ENCODE peak calls at places on chromosomes 5 and 9, in five cellular contexts. One of them, this sample, is unnamed. For H3K9me3, the result is how much of the 10 kb centered on the place peaks cover.

GRCh38 chr9:3441197-3441816 is 84.5 kb downstream of the RFX3 start:
- DNase-seq in uterus: no peak
- DNase-seq in spleen: no peak
- DNase-seq in adrenal gland: peak
- DNase-seq in IMR-90: peak
- DNase-seq in this sample: peak

GRCh38 chr9:93194584-93194983 is 10.6 kb downstream of the WNK2 start:
- DNase-seq in uterus: no peak
- DNase-seq in spleen: no peak
- DNase-seq in adrenal gland: no peak
- DNase-seq in IMR-90: no peak
- DNase-seq in this sample: no peak

GRCh38 chr5:169762338-169763095 is 125.4 kb downstream of the DOCK2 start:
- DNase-seq in uterus: no peak
- DNase-seq in spleen: no peak
- DNase-seq in adrenal gland: no peak
- DNase-seq in IMR-90: peak
- DNase-seq in this sample: no peak

GRCh38 chr5:115297043-115297442 is 589 bp upstream of the CCDC112 start:
- DNase-seq in uterus: no peak
- DNase-seq in spleen: no peak
- DNase-seq in adrenal gland: no peak
- DNase-seq in IMR-90: no peak
- DNase-seq in this sample: no peak

GRCh38 chr9:99490736-99491135 is 268.7 kb downstream of the SEC61B start:
- DNase-seq in uterus: no peak
- DNase-seq in spleen: no peak
- DNase-seq in adrenal gland: no peak
- DNase-seq in IMR-90: peak
- DNase-seq in this sample: no peak

GRCh38 chr9:98989036-98990000 is 45.6 kb downstream of the COL15A1 start:
- DNase-seq in uterus: peak
- DNase-seq in spleen: no peak
- DNase-seq in adrenal gland: peak
- DNase-seq in IMR-90: peak
- DNase-seq in this sample: peak

GRCh38 chr5:67165524-67166459 is 30.8 kb downstream of the CD180 start:
- DNase-seq in uterus: peak
- DNase-seq in spleen: peak
- DNase-seq in adrenal gland: peak
- DNase-seq in IMR-90: peak
- DNase-seq in this sample: peak

GRCh38 chr5:32297181-32298055 is 15.3 kb downstream of the MTMR12 start:
- DNase-seq in uterus: no peak
- DNase-seq in spleen: no peak
- DNase-seq in adrenal gland: no peak
- DNase-seq in IMR-90: peak
- DNase-seq in this sample: no peak

GRCh38 chr5:61228691-61229280 is 66.5 kb upstream of the SMIM15 start:
- DNase-seq in uterus: no peak
- DNase-seq in spleen: no peak
- DNase-seq in adrenal gland: no peak
- DNase-seq in IMR-90: peak
- DNase-seq in this sample: no peak

GRCh38 chr9:135151905-135152304 is 64.4 kb downstream of the OLFM1 start:
- DNase-seq in uterus: no peak
- DNase-seq in spleen: no peak
- DNase-seq in adrenal gland: no peak
- DNase-seq in IMR-90: no peak
- DNase-seq in this sample: no peak
- H3K9me3 ChIP-seq in uterus: under half
- H3K9me3 ChIP-seq in spleen: under half
- H3K9me3 ChIP-seq in adrenal gland: under half
- H3K9me3 ChIP-seq in IMR-90: half or more
- H3K9me3 ChIP-seq in this sample: under half

GRCh38 chr9:137301086-137301947 is 754 bp downstream of the NRARP start:
- DNase-seq in uterus: no peak
- DNase-seq in spleen: no peak
- DNase-seq in adrenal gland: peak
- DNase-seq in IMR-90: peak
- DNase-seq in this sample: peak

GRCh38 chr9:137298983-137299521 is 3.0 kb downstream of the NRARP start:
- DNase-seq in uterus: no peak
- DNase-seq in spleen: no peak
- DNase-seq in adrenal gland: no peak
- DNase-seq in IMR-90: no peak
- DNase-seq in this sample: peak

GRCh38 chr9:137300607-137301085 is 1.4 kb downstream of the NRARP start:
- DNase-seq in uterus: no peak
- DNase-seq in spleen: no peak
- DNase-seq in adrenal gland: no peak
- DNase-seq in IMR-90: peak
- DNase-seq in this sample: peak

GRCh38 chr9:137298401-137298982 is 3.6 kb downstream of the NRARP start:
- DNase-seq in uterus: no peak
- DNase-seq in spleen: no peak
- DNase-seq in adrenal gland: no peak
- DNase-seq in IMR-90: no peak
- DNase-seq in this sample: peak

DNA sequence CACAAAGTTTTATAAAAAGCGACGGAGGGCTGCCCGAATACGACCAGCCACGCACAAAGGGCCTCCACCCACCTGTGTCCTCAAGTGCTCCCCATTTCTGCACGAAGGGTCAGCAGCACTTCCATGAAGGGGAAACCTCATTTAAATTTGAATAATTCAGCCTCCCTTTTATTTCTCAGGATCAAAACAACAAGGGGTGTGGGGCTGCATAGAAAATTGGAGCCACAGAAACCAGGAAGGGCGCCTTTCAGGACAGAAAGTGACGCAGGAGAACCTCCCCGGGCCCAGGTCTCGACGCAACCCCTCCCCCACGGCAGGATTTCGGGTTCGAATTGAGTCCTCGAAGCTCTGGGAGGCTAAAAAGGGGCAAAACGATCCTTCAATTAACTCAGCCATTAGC is 2.1 kb downstream of the NRARP start:
- DNase-seq in uterus: no peak
- DNase-seq in spleen: no peak
- DNase-seq in adrenal gland: no peak
- DNase-seq in IMR-90: no peak
- DNase-seq in this sample: peak
- TF ChIP-seq POLR2A in uterus: no peak
- TF ChIP-seq POLR2A in spleen: no peak
- TF ChIP-seq POLR2A in adrenal gland: no peak
- TF ChIP-seq POLR2A in IMR-90: no peak
- TF ChIP-seq POLR2A in this sample: no peak

GRCh38 chr9:102434545-102434944 is 560.6 kb upstream of the CYLC2 start:
- DNase-seq in uterus: no peak
- DNase-seq in spleen: no peak
- DNase-seq in adrenal gland: no peak
- DNase-seq in IMR-90: no peak
- DNase-seq in this sample: no peak
- H3K9me3 ChIP-seq in uterus: under half
- H3K9me3 ChIP-seq in spleen: under half
- H3K9me3 ChIP-seq in adrenal gland: under half
- H3K9me3 ChIP-seq in IMR-90: under half
- H3K9me3 ChIP-seq in this sample: under half

GRCh38 chr5:149429839-149430721 is 51.0 kb upstream of the IL17B start:
- DNase-seq in uterus: peak
- DNase-seq in spleen: peak
- DNase-seq in adrenal gland: peak
- DNase-seq in IMR-90: no peak
- DNase-seq in this sample: peak
- TF ChIP-seq POLR2A in uterus: no peak
- TF ChIP-seq POLR2A in spleen: no peak
- TF ChIP-seq POLR2A in adrenal gland: no peak
- TF ChIP-seq POLR2A in IMR-90: no peak
- TF ChIP-seq POLR2A in this sample: no peak

DNA sequence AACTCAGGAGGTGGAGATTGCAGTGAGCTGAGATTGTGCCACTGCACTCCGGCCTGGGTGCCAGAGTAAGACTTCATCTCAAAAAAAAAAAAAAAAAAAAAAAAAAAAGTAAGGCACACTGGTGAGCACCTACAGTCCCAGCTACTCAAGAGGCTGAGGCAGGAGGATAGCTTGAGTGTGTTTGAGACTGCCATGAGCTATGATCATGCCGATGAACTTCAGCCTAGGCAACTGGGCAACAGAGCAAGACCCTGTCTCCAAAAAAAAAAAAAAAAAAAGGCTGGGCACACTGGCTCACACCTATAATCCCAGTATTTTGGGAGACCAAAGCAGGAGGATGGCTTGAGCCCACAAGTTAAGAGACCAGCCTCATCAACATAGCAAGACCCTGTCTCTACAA is 20.3 kb downstream of the UIMC1 start:
- DNase-seq in uterus: no peak
- DNase-seq in spleen: no peak
- DNase-seq in adrenal gland: no peak
- DNase-seq in IMR-90: no peak
- DNase-seq in this sample: no peak
- H3K9me3 ChIP-seq in uterus: under half
- H3K9me3 ChIP-seq in spleen: under half
- H3K9me3 ChIP-seq in adrenal gland: under half
- H3K9me3 ChIP-seq in IMR-90: under half
- H3K9me3 ChIP-seq in this sample: under half